ENCODE peak calls at places on chromosomes 7 and 10, in seven cellular contexts. S, X, O, G, I, Q and H are unnamed samples.
A peak's percentile ranks its signal among the peaks of the same experiment; 100 is the strongest.

GRCh38 chr10:100684688-100685235 is 60.6 kb upstream of the PAX2 start:
- DNase-seq in S (no peak), X (no peak), O (no peak), G (no peak), I (no peak), Q (no peak), H (no peak)

GRCh38 chr10:73965890-73966768 is 31.8 kb upstream of the VCL start:
- DNase-seq in S (peak; percentile 100), X (no peak), O (peak; percentile 38), G (peak; percentile 100), I (peak; percentile 98), Q (peak; percentile 99), H (peak; percentile 93)

GRCh38 chr10:22690614-22691431 is 23.6 kb downstream of the PIP4K2A start:
- DNase-seq in S (peak; percentile 79), X (no peak), O (no peak), G (no peak), I (peak; percentile 42), Q (no peak), H (peak; percentile 82)

GRCh38 chr10:1058017-1058416 is 1.8 kb downstream of the WDR37 start:
- DNase-seq in S (no peak), X (no peak), O (no peak), G (no peak), I (no peak), Q (no peak), H (no peak)

GRCh38 chr7:26868841-26869505 is 4.6 kb upstream of the SKAP2 start:
- DNase-seq in S (peak; percentile 62), X (no peak), O (no peak), G (no peak), I (peak; percentile 23), Q (no peak), H (no peak)

GRCh38 chr7:111138196-111138569 is 47.3 kb downstream of the LRRN3 start:
- DNase-seq in S (peak; percentile 44), X (peak; percentile 66), O (no peak), G (peak; percentile 87), I (peak; percentile 68), Q (peak; percentile 52), H (peak; percentile 59)

GRCh38 chr10:69497235-69497561 is 45.9 kb downstream of the TSPAN15 start:
- DNase-seq in S (no peak), X (no peak), O (no peak), G (no peak), I (no peak), Q (no peak), H (no peak)

GRCh38 chr7:71221549-71221948 is 89.6 kb downstream of the GALNT17 start:
- DNase-seq in S (no peak), X (no peak), O (no peak), G (no peak), I (no peak), Q (no peak), H (no peak)

GRCh38 chr10:90149563-90149962 is 448.2 kb downstream of the KIF20B start:
- DNase-seq in S (no peak), X (no peak), O (no peak), G (no peak), I (no peak), Q (no peak), H (peak; percentile 51)

GRCh38 chr10:21993360-21994001 is 10.0 kb downstream of the DNAJC1 start:
- DNase-seq in S (peak; percentile 64), X (peak; percentile 54), O (no peak), G (peak; percentile 66), I (peak; percentile 51), Q (no peak), H (no peak)

GRCh38 chr7:45680776-45681175 is 106.6 kb downstream of the ADCY1 start:
- DNase-seq in S (no peak), X (no peak), O (no peak), G (no peak), I (no peak), Q (no peak), H (no peak)

GRCh38 chr10:77501846-77502251 is 135.8 kb downstream of the KCNMA1 start:
- DNase-seq in S (peak; percentile 32), X (no peak), O (no peak), G (no peak), I (peak; percentile 76), Q (peak; percentile 43), H (no peak)

GRCh38 chr7:136128050-136128449 is 150.9 kb upstream of the MTPN start:
- DNase-seq in S (no peak), X (no peak), O (no peak), G (no peak), I (no peak), Q (no peak), H (no peak)

GRCh38 chr10:43700306-43700705 is 51.6 kb upstream of the ZNF32 start:
- DNase-seq in S (no peak), X (no peak), O (no peak), G (no peak), I (peak; percentile 62), Q (peak; percentile 35), H (no peak)

GRCh38 chr10:58220769-58221448 is 46.8 kb downstream of the IPMK start:
- DNase-seq in S (peak; percentile 39), X (no peak), O (no peak), G (no peak), I (peak; percentile 78), Q (peak; percentile 69), H (no peak)

GRCh38 chr10:125343118-125343752 is 182.9 kb upstream of the CTBP2 start:
- DNase-seq in S (peak; percentile 38), X (no peak), O (no peak), G (peak; percentile 31), I (peak; percentile 49), Q (peak; percentile 3), H (no peak)

GRCh38 chr10:113977174-113977573 is 66.5 kb upstream of the ADRB1 start:
- DNase-seq in S (no peak), X (no peak), O (no peak), G (no peak), I (no peak), Q (no peak), H (no peak)

GRCh38 chr10:130038611-130039109 is 72.0 kb downstream of the C10orf143 start:
- DNase-seq in S (no peak), X (no peak), O (no peak), G (no peak), I (no peak), Q (no peak), H (no peak)

GRCh38 chr7:35537067-35538023 is 157.6 kb downstream of the HERPUD2 start:
- DNase-seq in S (peak; percentile 58), X (peak; percentile 79), O (no peak), G (peak; percentile 85), I (peak; percentile 84), Q (peak; percentile 33), H (peak; percentile 56)

GRCh38 chr7:11170160-11170559 is 196.5 kb downstream of the PHF14 start:
- DNase-seq in S (no peak), X (no peak), O (no peak), G (peak; percentile 20), I (no peak), Q (no peak), H (no peak)

GRCh38 chr7:44153948-44154335 is 12.8 kb upstream of the MYL7 start:
- DNase-seq in S (no peak), X (no peak), O (no peak), G (no peak), I (no peak), Q (no peak), H (no peak)

GRCh38 chr10:119306514-119306951 is 99.2 kb downstream of the GRK5 start:
- DNase-seq in S (no peak), X (peak; percentile 93), O (no peak), G (no peak), I (peak; percentile 19), Q (peak; percentile 35), H (peak; percentile 40)

GRCh38 chr10:15068802-15069201 is 19.8 kb downstream of the ACBD7 start:
- DNase-seq in S (peak; percentile 85), X (no peak), O (no peak), G (no peak), I (peak; percentile 62), Q (peak; percentile 3), H (peak; percentile 1)

DNA sequence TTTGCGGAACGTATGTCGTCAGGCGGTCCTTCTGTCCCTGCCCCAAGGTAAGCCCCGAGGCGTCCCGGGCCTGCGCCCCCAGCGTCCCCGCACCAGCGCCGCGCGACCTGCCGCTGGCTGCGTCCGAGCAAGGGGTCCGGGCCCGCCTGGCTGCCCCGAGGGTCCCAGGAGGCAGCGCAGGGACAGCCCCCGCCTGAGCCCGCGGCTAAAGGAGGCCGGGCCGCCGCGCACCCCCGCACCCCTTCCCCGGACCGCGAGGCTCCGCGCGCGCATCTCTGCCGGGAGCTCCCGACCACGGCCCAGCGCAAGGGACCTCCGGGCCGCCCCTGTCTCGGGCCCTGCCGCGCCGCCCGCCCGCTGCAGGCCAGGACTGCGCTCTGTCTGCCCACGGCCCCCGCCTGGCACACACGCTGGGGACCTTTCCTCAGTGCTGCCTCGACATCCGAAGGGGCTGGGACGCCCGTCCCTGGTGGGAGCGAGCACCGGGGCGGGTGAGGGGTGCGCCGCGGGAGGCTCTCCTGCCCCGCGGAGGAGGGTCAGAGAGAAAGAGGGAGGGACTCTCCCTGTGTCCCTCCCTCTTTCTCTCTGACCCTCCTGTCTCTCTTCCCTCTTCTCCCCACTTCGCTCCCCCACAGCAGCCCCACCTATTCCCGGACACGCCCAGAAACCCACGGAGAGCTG is 25.0 kb downstream of the SHH start:
- DNase-seq in S (peak; percentile 35), X (no peak), O (no peak), G (no peak), I (peak; percentile 51), Q (no peak), H (no peak)
- TF ChIP-seq EZH2 in S (no peak), X (no peak), O (no peak), G (no peak), I (no peak), Q (no peak), H (no peak)

GRCh38 chr7:49624611-49625010 is 148.8 kb upstream of the VWC2 start:
- DNase-seq in S (no peak), X (no peak), O (no peak), G (no peak), I (no peak), Q (no peak), H (no peak)
- TF ChIP-seq EZH2 in S (no peak), X (no peak), O (no peak), G (no peak), I (no peak), Q (no peak), H (no peak)

GRCh38 chr10:33311640-33312039 is 22.8 kb downstream of the NRP1 start:
- DNase-seq in S (no peak), X (no peak), O (no peak), G (no peak), I (no peak), Q (no peak), H (no peak)
- TF ChIP-seq EZH2 in S (no peak), X (no peak), O (no peak), G (no peak), I (no peak), Q (no peak), H (no peak)

GRCh38 chr7:127252736-127253288 is at the start of gene GRM8:
- DNase-seq in S (peak; percentile 11), X (peak; percentile 52), O (no peak), G (peak; percentile 43), I (peak; percentile 69), Q (peak; percentile 32), H (no peak)

GRCh38 chr7:127254163-127254684 is 1.5 kb upstream of the GRM8 start:
- DNase-seq in S (no peak), X (no peak), O (no peak), G (no peak), I (no peak), Q (no peak), H (no peak)

GRCh38 chr7:127251458-127252379 is 1.0 kb downstream of the GRM8 start:
- DNase-seq in S (no peak), X (peak; percentile 61), O (no peak), G (peak; percentile 0), I (peak; percentile 34), Q (no peak), H (no peak)

GRCh38 chr7:127252380-127252718 is 392 bp downstream of the GRM8 start:
- DNase-seq in S (no peak), X (no peak), O (no peak), G (no peak), I (no peak), Q (no peak), H (no peak)

GRCh38 chr7:127253289-127254162 is 785 bp upstream of the GRM8 start:
- DNase-seq in S (peak; percentile 50), X (peak; percentile 78), O (no peak), G (peak; percentile 74), I (peak; percentile 83), Q (peak; percentile 30), H (peak; percentile 60)
- TF ChIP-seq EZH2 in S (no peak), X (no peak), O (peak; percentile 41), G (no peak), I (no peak), Q (no peak), H (no peak)